ENCODE peak calls at places on chromosome 6, in six cellular contexts. H is left ventricle myocardium inferior, U is OCI-M1, P is NCI-H446, L is cardiac muscle cell, S is activated T-cell treated with anti-CD3 and anti-CD28 coated beads for 4 hours. A is an unnamed sample.

GRCh38 chr6:159463440-159463839 is 229.6 kb downstream of the SOD2 start:
- DNase-seq in H (no peak), U (peak), P (no peak), L (peak), S (no peak), A (no peak)

GRCh38 chr6:69894578-69895347 is 28.4 kb downstream of the COL19A1 start:
- DNase-seq in H (no peak), U (peak), P (peak), L (peak), S (no peak), A (no peak)

GRCh38 chr6:45504947-45505346 is 127.2 kb upstream of the SUPT3H start:
- DNase-seq in H (no peak), U (no peak), P (no peak), L (peak), S (no peak), A (no peak)

GRCh38 chr6:168756009-168756634 is 315.1 kb downstream of the SMOC2 start:
- DNase-seq in H (no peak), U (no peak), P (no peak), L (peak), S (no peak), A (no peak)

GRCh38 chr6:168699631-168700315 is 258.8 kb downstream of the SMOC2 start:
- DNase-seq in H (peak), U (no peak), P (no peak), L (no peak), S (no peak), A (no peak)

GRCh38 chr6:54467384-54467783 is 159.1 kb downstream of the TINAG start:
- DNase-seq in H (no peak), U (no peak), P (no peak), L (no peak), S (no peak), A (no peak)

GRCh38 chr6:35052694-35053565 is 88.2 kb downstream of the TCP11 start:
- DNase-seq in H (peak), U (no peak), P (no peak), L (no peak), S (no peak), A (no peak)

GRCh38 chr6:108156180-108156937 is 9.5 kb upstream of the NR2E1 start:
- DNase-seq in H (no peak), U (no peak), P (no peak), L (no peak), S (no peak), A (no peak)

GRCh38 chr6:143060354-143060805 is 309 bp upstream of the AIG1 start:
- DNase-seq in H (peak), U (peak), P (peak), L (peak), S (peak), A (peak)

GRCh38 chr6:143806282-143807102 is 36.6 kb upstream of the LTV1 start:
- DNase-seq in H (no peak), U (peak), P (no peak), L (peak), S (peak), A (no peak)

GRCh38 chr6:109230444-109230843 is 135.1 kb downstream of the CEP57L1 start:
- DNase-seq in H (no peak), U (no peak), P (no peak), L (no peak), S (no peak), A (no peak)

GRCh38 chr6:11404081-11404480 is 133.5 kb upstream of the TMEM170B start:
- DNase-seq in H (no peak), U (no peak), P (no peak), L (no peak), S (no peak), A (no peak)

A was measured in effector memory CD8-positive, alpha-beta T cell.